ENCODE peak calls at places on chromosomes 16 and 17, in four cellular contexts. Z, F, O and Q are unnamed samples.

GRCh38 chr16:65833171-65833871 is 533.2 kb upstream of the CDH5 start:
- DNase-seq in Z (no peak), F (no peak), O (no peak), Q (no peak)

GRCh38 chr16:59181821-59182420 is 447.8 kb upstream of the GOT2 start:
- DNase-seq in Z (no peak), F (no peak), O (no peak), Q (peak)

GRCh38 chr17:65198653-65199382 is 61.6 kb downstream of the RGS9 start:
- DNase-seq in Z (no peak), F (no peak), O (no peak), Q (peak)

GRCh38 chr17:30256756-30257506 is 21.4 kb upstream of the SLC6A4 start:
- DNase-seq in Z (no peak), F (no peak), O (no peak), Q (no peak)

GRCh38 chr17:38453951-38454421 is 25.7 kb downstream of the ARHGAP23 start:
- DNase-seq in Z (no peak), F (no peak), O (no peak), Q (no peak)

GRCh38 chr16:2913603-2914002 is 1.9 kb downstream of the FLYWCH1 start:
- DNase-seq in Z (no peak), F (no peak), O (no peak), Q (no peak)

GRCh38 chr17:38510424-38511125 is 82.3 kb downstream of the ARHGAP23 start:
- DNase-seq in Z (no peak), F (no peak), O (no peak), Q (peak)

GRCh38 chr16:2959206-2959605 is 4.9 kb upstream of the KREMEN2 start:
- DNase-seq in Z (peak), F (no peak), O (no peak), Q (no peak)

GRCh38 chr17:40480501-40481003 is 20.9 kb downstream of the TNS4 start:
- DNase-seq in Z (peak), F (no peak), O (no peak), Q (no peak)

GRCh38 chr17:74872313-74873035 is at the start of gene FDXR:
- DNase-seq in Z (no peak), F (peak), O (no peak), Q (no peak)

GRCh38 chr16:75203667-75204409 is 3.1 kb downstream of the CTRB2 start:
- DNase-seq in Z (no peak), F (no peak), O (peak), Q (no peak)

GRCh38 chr17:948284-948852 is 31.2 kb downstream of the NXN start:
- DNase-seq in Z (no peak), F (no peak), O (no peak), Q (no peak)

GRCh38 chr17:83078378-83079339 is 750 bp upstream of the METRNL start:
- DNase-seq in Z (no peak), F (no peak), O (no peak), Q (peak)

GRCh38 chr16:792221-792995 is 4.0 kb downstream of the CHTF18 start:
- DNase-seq in Z (no peak), F (no peak), O (no peak), Q (no peak)
- TF ChIP-seq CTCF in Z (no peak), F (no peak), O (no peak), Q (no peak)

GRCh38 chr17:81471804-81472456 is 40.7 kb downstream of the ACTG1 start:
- DNase-seq in Z (peak), F (no peak), O (peak), Q (peak)
- TF ChIP-seq POLR2A in Z (no peak), F (no peak), O (no peak), Q (no peak)

DNA sequence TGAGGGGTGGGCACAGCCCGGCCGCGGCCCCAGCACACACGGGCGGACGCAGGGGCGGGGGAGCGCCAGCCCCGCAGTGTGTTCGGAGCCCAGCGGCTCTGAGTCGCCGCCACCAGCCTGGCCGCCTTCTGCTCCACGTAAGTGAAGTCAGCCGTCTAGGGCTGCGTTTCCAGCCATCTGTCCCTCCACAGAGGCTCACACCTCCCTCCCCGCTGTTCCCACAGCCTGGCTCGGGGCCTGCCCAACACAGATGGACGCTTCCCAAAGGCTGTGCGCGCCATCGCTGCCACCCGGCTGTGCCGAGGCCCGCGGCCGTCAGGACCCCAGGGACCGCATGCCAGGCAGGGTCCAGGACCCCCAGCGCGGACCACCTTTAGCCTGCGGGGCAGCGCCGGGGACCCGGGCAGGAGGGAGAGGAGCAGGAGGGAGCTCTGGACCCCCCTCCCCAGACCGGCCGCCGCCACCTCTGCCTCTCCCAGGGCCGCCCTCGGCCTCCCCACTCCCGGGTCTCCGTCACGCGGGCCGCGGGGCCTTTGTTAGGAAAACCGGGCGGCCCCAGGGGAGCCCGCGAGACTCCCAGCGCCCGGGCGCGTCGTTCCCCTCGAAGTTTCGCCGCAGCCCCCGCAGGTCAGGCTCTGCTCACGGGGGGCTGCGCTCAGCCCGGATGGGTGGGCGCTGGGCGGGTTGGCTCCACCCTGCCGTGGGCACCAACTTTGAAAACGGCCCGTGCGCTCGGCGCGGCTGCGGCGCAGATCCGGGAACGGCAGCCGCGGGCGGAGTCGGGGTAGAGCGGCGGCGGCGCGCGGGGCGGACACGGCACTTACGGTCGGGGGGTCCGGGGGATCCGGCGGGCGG is 36.6 kb downstream of the CBFA2T3 start:
- DNase-seq in Z (no peak), F (no peak), O (no peak), Q (no peak)
- H3K27ac ChIP-seq in Z (peak), F (peak), O (peak), Q (peak)

GRCh38 chr16:31201511-31202401 is 804 bp downstream of the PYCARD start:
- DNase-seq in Z (peak), F (no peak), O (no peak), Q (peak)

GRCh38 chr16:31202402-31203385 is at the start of gene PYCARD:
- DNase-seq in Z (peak), F (no peak), O (no peak), Q (peak)

GRCh38 chr16:31199430-31200041 is 3.0 kb downstream of the PYCARD start:
- DNase-seq in Z (no peak), F (no peak), O (no peak), Q (no peak)

GRCh38 chr16:31198207-31198882 is 4.2 kb downstream of the PYCARD start:
- DNase-seq in Z (no peak), F (no peak), O (no peak), Q (no peak)

DNA sequence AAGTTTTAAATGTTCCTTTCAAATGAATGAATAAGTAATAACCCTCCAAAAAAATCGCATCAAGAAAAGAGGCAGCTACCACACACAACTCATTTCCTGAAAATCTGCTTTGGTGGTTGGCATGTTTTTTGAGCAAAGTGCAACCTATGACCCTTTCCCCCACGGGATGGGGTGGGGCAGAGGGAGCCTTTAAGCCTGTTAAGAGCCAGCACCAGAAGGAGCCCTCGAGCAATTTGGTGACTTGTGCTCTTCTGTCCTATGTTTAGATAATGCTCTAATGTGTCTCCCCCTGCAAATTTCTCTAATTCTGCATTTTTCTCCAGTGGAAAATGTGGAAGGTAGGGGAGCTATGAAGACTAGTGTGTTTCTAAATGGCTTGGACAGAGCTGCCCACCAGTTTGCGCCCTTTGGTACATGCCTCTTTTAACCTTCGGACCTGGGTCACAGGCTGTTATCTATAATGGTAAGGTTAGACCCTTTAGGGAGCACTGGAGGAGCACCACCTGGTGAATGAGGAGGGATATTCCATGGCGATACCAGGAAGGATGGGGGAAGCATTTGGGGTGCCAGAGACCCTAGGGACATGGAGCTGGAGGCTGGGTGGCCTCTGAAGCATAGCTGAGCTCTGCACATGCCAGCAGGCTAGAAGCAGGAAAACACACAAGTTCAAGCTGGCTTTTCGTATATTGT is 1.6 kb downstream of the PYCARD start:
- DNase-seq in Z (no peak), F (no peak), O (no peak), Q (no peak)
- TF ChIP-seq CTCF in Z (peak), F (no peak), O (no peak), Q (no peak)

DNA sequence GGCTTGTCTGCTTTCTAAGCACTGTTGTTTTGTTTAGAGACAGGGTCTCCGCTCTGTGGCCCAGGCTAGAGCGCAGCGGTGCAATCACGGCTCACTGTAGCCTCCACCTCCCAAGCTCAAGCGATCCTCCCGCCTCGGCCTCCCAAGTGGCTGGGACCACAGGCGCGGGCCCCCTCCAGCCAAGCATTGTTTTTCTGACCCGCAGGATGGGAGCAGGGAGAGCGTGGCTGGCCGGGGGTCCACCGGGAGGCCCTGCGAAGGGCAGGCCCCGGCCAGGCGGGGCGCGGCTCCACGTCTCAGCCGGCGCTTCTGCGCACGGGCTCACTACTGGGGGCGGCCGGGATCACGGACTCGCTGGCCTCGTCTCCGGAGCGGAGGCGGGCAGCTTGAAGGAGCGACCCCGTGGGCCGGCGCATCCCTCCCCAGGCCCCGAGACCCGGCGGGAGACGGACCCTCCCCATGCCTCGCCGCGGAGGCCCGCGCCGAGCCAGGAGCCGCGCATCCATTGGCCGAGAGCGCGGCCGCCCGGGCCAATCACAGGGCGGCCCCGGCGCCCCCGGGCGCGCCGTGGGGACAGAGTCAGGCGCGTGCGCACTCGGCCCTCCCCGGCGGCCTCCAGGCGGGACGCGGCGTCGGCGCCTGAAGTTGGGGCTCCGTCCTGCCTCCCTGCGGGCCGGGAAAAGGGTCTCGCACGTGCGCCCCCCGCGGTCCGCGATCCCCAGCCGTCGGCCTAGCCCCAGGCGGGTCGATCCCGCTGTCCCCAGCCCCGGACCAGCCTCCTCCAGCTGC is 24.9 kb downstream of the ACTG1 start:
- DNase-seq in Z (peak), F (no peak), O (no peak), Q (peak)
- TF ChIP-seq POLR2A in Z (peak), F (no peak), O (no peak), Q (no peak)

GRCh38 chr16:88600539-88600896 is 30.3 kb downstream of the ZC3H18 start:
- DNase-seq in Z (no peak), F (no peak), O (no peak), Q (no peak)
- H3K27ac ChIP-seq in Z (no peak), F (peak), O (no peak), Q (peak)

GRCh38 chr16:12896562-12896961 is 4.8 kb upstream of the SHISA9 start:
- DNase-seq in Z (no peak), F (no peak), O (no peak), Q (no peak)
- TF ChIP-seq CTCF in Z (peak), F (peak), O (no peak), Q (no peak)

DNA sequence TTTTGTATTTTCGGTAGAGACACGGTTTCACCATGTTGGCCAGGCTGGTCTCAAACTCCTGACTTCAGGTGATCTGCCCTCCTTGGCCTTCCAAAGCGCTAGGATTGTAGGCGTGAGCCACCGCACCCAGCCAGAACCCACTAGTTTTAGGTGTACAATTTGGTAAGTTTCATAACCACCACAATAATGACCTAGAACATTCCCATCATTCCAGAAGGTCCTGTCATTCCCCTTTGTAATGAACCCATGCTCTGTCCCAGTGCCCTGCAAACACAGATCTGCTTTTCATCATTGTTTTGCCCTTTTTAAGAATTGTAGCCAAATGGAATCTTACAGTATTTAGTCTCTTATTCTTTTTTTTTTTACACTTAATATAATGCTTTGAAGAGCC is 35.6 kb upstream of the IRF8 start:
- DNase-seq in Z (no peak), F (no peak), O (no peak), Q (no peak)
- TF ChIP-seq POLR2A in Z (no peak), F (no peak), O (no peak), Q (no peak)